ENCODE peak calls at places on chromosomes 12 and 14, in five cellular contexts. One of them, this sample, is unnamed.

GRCh38 chr12:62214847-62215246 is 45.4 kb upstream of the USP15 start:
- DNase-seq in A673: no peak
- DNase-seq in heart right ventricle: no peak
- DNase-seq in GM23338: peak
- DNase-seq in stomach: no peak
- DNase-seq in this sample: no peak

GRCh38 chr14:72692678-72693077 is 201.2 kb downstream of the DPF3 start:
- DNase-seq in A673: no peak
- DNase-seq in heart right ventricle: no peak
- DNase-seq in GM23338: peak
- DNase-seq in stomach: no peak
- DNase-seq in this sample: peak

GRCh38 chr14:22979748-22980392 is 2.5 kb downstream of the AJUBA start:
- DNase-seq in A673: no peak
- DNase-seq in heart right ventricle: no peak
- DNase-seq in GM23338: no peak
- DNase-seq in stomach: no peak
- DNase-seq in this sample: peak

GRCh38 chr14:69543341-69544249 is 31.1 kb downstream of the CCDC177 start:
- DNase-seq in A673: no peak
- DNase-seq in heart right ventricle: peak
- DNase-seq in GM23338: peak
- DNase-seq in stomach: peak
- DNase-seq in this sample: no peak

GRCh38 chr12:130421896-130422295 is 84.2 kb downstream of the PIWIL1 start:
- DNase-seq in A673: no peak
- DNase-seq in heart right ventricle: no peak
- DNase-seq in GM23338: no peak
- DNase-seq in stomach: no peak
- DNase-seq in this sample: no peak

GRCh38 chr12:18414671-18415070 is 153.4 kb downstream of the PIK3C2G start:
- DNase-seq in A673: no peak
- DNase-seq in heart right ventricle: no peak
- DNase-seq in GM23338: no peak
- DNase-seq in stomach: no peak
- DNase-seq in this sample: no peak

GRCh38 chr14:102933618-102934231 is 11.3 kb downstream of the AMN start:
- DNase-seq in A673: peak
- DNase-seq in heart right ventricle: no peak
- DNase-seq in GM23338: no peak
- DNase-seq in stomach: no peak
- DNase-seq in this sample: no peak

GRCh38 chr12:852864-853263 is 96.6 kb downstream of the RAD52 start:
- DNase-seq in A673: no peak
- DNase-seq in heart right ventricle: no peak
- DNase-seq in GM23338: no peak
- DNase-seq in stomach: no peak
- DNase-seq in this sample: no peak

GRCh38 chr14:59037086-59037485 is 151.4 kb upstream of the DAAM1 start:
- DNase-seq in A673: no peak
- DNase-seq in heart right ventricle: no peak
- DNase-seq in GM23338: no peak
- DNase-seq in stomach: no peak
- DNase-seq in this sample: no peak

GRCh38 chr14:69877492-69877891 is 1.7 kb upstream of the SMOC1 start:
- DNase-seq in A673: peak
- DNase-seq in heart right ventricle: no peak
- DNase-seq in GM23338: peak
- DNase-seq in stomach: no peak
- DNase-seq in this sample: no peak

GRCh38 chr12:91958816-91959215 is 186.8 kb downstream of the BTG1 start:
- DNase-seq in A673: no peak
- DNase-seq in heart right ventricle: no peak
- DNase-seq in GM23338: no peak
- DNase-seq in stomach: no peak
- DNase-seq in this sample: no peak

GRCh38 chr12:51546102-51546501 is 44.9 kb upstream of the SCN8A start:
- DNase-seq in A673: no peak
- DNase-seq in heart right ventricle: no peak
- DNase-seq in GM23338: no peak
- DNase-seq in stomach: no peak
- DNase-seq in this sample: no peak

GRCh38 chr12:12903642-12904609 is 12.6 kb downstream of the GPRC5A start:
- DNase-seq in A673: no peak
- DNase-seq in heart right ventricle: no peak
- DNase-seq in GM23338: no peak
- DNase-seq in stomach: no peak
- DNase-seq in this sample: no peak

GRCh38 chr12:113318900-113319628 is 15.8 kb downstream of the SLC8B1 start:
- DNase-seq in A673: no peak
- DNase-seq in heart right ventricle: no peak
- DNase-seq in GM23338: no peak
- DNase-seq in stomach: no peak
- DNase-seq in this sample: no peak

GRCh38 chr12:120490284-120490683 is 5.6 kb upstream of the DYNLL1 start:
- DNase-seq in A673: no peak
- DNase-seq in heart right ventricle: no peak
- DNase-seq in GM23338: no peak
- DNase-seq in stomach: no peak
- DNase-seq in this sample: no peak

GRCh38 chr12:24630446-24630845 is 318.5 kb downstream of the BCAT1 start:
- DNase-seq in A673: peak
- DNase-seq in heart right ventricle: no peak
- DNase-seq in GM23338: peak
- DNase-seq in stomach: no peak
- DNase-seq in this sample: no peak

GRCh38 chr14:55731881-55732498 is 152.0 kb downstream of the KTN1 start:
- DNase-seq in A673: peak
- DNase-seq in heart right ventricle: peak
- DNase-seq in GM23338: peak
- DNase-seq in stomach: peak
- DNase-seq in this sample: no peak

GRCh38 chr12:27123642-27124041 is 41.3 kb upstream of the C12orf71 start:
- DNase-seq in A673: peak
- DNase-seq in heart right ventricle: no peak
- DNase-seq in GM23338: peak
- DNase-seq in stomach: no peak
- DNase-seq in this sample: no peak

GRCh38 chr12:12608557-12608957 is 3.1 kb upstream of the CREBL2 start:
- DNase-seq in A673: peak
- DNase-seq in heart right ventricle: no peak
- DNase-seq in GM23338: no peak
- DNase-seq in stomach: no peak
- DNase-seq in this sample: no peak

GRCh38 chr12:106108187-106108816 is 30.5 kb downstream of the NUAK1 start:
- DNase-seq in A673: no peak
- DNase-seq in heart right ventricle: peak
- DNase-seq in GM23338: peak
- DNase-seq in stomach: no peak
- DNase-seq in this sample: no peak

GRCh38 chr12:91204416-91204815 is 21.8 kb upstream of the DCN start:
- DNase-seq in A673: no peak
- DNase-seq in heart right ventricle: no peak
- DNase-seq in GM23338: no peak
- DNase-seq in stomach: no peak
- DNase-seq in this sample: no peak

GRCh38 chr14:35858521-35859209 is 32.5 kb downstream of the BRMS1L start:
- DNase-seq in A673: no peak
- DNase-seq in heart right ventricle: no peak
- DNase-seq in GM23338: no peak
- DNase-seq in stomach: no peak
- DNase-seq in this sample: no peak

GRCh38 chr14:96582641-96582980 is 80.4 kb downstream of the PAPOLA start:
- DNase-seq in A673: no peak
- DNase-seq in heart right ventricle: no peak
- DNase-seq in GM23338: no peak
- DNase-seq in stomach: no peak
- DNase-seq in this sample: no peak

GRCh38 chr14:102795060-102795925 is 18.0 kb downstream of the TRAF3 start:
- DNase-seq in A673: peak
- DNase-seq in heart right ventricle: peak
- DNase-seq in GM23338: no peak
- DNase-seq in stomach: peak
- DNase-seq in this sample: peak

GRCh38 chr12:118136559-118137003 is 657 bp downstream of the PEBP1 start:
- DNase-seq in A673: peak
- DNase-seq in heart right ventricle: peak
- DNase-seq in GM23338: peak
- DNase-seq in stomach: peak
- DNase-seq in this sample: peak

GRCh38 chr14:94573706-94574105 is 7.5 kb upstream of the SERPINA5 start:
- DNase-seq in A673: no peak
- DNase-seq in heart right ventricle: no peak
- DNase-seq in GM23338: no peak
- DNase-seq in stomach: no peak
- DNase-seq in this sample: no peak

GRCh38 chr12:124466200-124467128 is 100.9 kb downstream of the NCOR2 start:
- DNase-seq in A673: peak
- DNase-seq in heart right ventricle: peak
- DNase-seq in GM23338: no peak
- DNase-seq in stomach: peak
- DNase-seq in this sample: no peak
- TF ChIP-seq CTCF in A673: peak
- TF ChIP-seq CTCF in heart right ventricle: no peak
- TF ChIP-seq CTCF in GM23338: no peak
- TF ChIP-seq CTCF in stomach: no peak
- TF ChIP-seq CTCF in this sample: no peak

DNA sequence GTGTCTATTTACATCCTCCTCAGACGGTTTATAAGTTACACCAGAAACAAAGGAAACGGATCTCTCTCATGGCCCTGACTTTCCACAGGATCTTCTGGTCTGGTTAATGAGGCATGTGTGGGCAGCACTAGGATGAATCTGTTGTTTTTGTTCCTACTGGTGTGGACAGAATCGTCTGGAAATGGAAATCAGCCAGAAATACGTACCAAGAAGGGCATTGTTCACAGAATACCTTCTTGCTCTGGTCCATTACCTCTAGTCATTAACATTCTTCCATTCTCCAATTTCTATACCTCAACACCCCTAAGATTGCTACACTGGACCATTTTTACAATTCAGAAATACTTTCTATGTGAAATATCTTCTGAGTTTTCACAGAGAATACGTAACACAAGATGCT is 86.0 kb downstream of the TPH2 start:
- DNase-seq in A673: no peak
- DNase-seq in heart right ventricle: no peak
- DNase-seq in GM23338: no peak
- DNase-seq in stomach: no peak
- DNase-seq in this sample: no peak
- TF ChIP-seq CTCF in A673: no peak
- TF ChIP-seq CTCF in heart right ventricle: no peak
- TF ChIP-seq CTCF in GM23338: no peak
- TF ChIP-seq CTCF in stomach: no peak
- TF ChIP-seq CTCF in this sample: no peak

GRCh38 chr14:44720707-44721106 is 213.6 kb upstream of the FSCB start:
- DNase-seq in A673: no peak
- DNase-seq in heart right ventricle: no peak
- DNase-seq in GM23338: no peak
- DNase-seq in stomach: no peak
- DNase-seq in this sample: no peak
- TF ChIP-seq CTCF in A673: no peak
- TF ChIP-seq CTCF in heart right ventricle: no peak
- TF ChIP-seq CTCF in GM23338: no peak
- TF ChIP-seq CTCF in stomach: no peak
- TF ChIP-seq CTCF in this sample: no peak

DNA sequence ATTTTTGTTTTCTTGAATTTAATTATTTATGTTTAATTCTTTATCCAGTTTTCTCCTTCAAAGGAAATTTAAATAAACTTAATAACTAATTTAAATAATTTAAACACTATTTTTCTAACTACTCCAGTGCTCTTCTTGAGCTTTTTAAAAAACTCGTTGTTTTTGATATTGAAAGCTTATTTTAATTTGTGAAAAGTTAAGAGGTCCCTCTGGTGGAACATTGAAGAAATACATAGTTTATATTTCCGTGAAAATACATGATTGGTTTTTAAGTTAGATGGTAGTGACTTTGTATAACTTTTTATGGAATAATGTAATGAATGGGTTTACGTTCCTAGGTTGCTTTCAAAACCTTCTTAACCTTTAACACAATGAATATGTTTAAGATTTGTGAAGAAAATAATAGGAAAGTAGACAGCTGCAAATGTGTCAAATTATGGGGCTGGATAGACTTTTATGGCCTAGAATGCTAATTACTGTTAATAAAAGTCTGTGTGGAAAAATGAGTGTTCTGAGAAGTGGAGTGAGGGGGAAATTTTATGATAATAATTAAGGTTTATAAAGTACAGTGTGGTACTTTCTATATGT is 45.9 kb upstream of the MSRB3 start:
- DNase-seq in A673: peak
- DNase-seq in heart right ventricle: no peak
- DNase-seq in GM23338: peak
- DNase-seq in stomach: no peak
- DNase-seq in this sample: no peak
- TF ChIP-seq CTCF in A673: peak
- TF ChIP-seq CTCF in heart right ventricle: peak
- TF ChIP-seq CTCF in GM23338: no peak
- TF ChIP-seq CTCF in stomach: peak
- TF ChIP-seq CTCF in this sample: peak

DNA sequence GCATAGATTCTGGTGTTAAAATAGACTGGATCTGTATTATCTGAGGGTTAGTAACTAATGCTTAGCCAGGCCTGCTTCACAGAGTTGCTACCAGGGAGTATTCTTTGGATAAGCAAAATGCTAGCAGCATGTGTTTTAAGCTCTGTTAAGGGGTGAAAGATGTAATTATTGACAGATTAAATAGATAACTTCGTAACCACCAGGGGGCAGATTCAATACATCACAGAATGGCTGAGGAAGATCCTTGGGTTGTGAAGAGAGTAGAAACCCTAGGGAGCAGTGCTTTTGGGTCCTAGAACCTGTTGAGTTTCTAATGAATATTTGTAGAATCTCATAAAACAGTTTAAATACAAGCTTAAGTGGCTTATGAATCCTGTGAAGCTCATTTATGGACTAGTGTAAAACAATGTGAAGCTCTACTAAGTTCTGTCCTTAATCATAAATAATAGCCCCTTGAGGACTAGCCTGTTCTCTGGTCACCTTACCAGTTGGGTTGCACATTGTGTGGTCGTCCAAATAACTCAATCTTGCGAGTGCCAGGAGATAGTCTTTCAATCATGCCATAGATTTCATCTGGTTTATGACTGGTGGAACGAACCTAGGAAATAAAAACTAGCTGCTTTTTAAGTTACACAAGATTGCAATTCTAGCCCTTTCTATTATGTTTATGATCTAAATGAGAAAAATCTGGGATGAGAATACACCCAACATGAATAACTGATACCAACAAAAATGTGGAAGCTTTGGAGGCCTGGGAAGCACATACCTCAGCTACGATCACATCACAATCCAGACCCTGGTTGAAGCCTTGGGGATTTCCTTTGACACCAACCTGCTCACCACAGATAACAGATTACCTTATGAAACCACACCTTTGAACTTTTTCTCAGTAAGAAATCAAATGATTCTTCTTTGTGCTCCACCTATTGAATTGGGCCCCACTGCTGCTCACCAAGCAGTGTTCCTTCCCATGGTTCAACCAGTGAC is 12.3 kb downstream of the METTL3 start:
- DNase-seq in A673: peak
- DNase-seq in heart right ventricle: no peak
- DNase-seq in GM23338: peak
- DNase-seq in stomach: no peak
- DNase-seq in this sample: no peak
- TF ChIP-seq CTCF in A673: peak
- TF ChIP-seq CTCF in heart right ventricle: peak
- TF ChIP-seq CTCF in GM23338: peak
- TF ChIP-seq CTCF in stomach: peak
- TF ChIP-seq CTCF in this sample: no peak